ENCODE peak calls at places on chromosomes 7 and 10, in ten cellular contexts. S is dorsolateral prefrontal cortex, C is HCT116, W is tibial artery, I is psoas muscle, Z is ovary, Q is AG04450, B is cardiac muscle cell, H is mammary epithelial cell, X is Panc1. K is an unnamed sample.

GRCh38 chr7:103075337-103075918 is 488 bp downstream of the ARMC10 start:
- DNase-seq in Q (peak; percentile 10), B (peak; percentile 71), S (peak; percentile 54), X (no peak), H (peak; percentile 49), I (peak; percentile 70), W (peak; percentile 76), Z (no peak), C (no peak), K (peak; percentile 69)

GRCh38 chr7:135718794-135719436 is 9.1 kb downstream of the SLC13A4 start:
- DNase-seq in I (no peak), X (no peak), Z (no peak), B (peak; percentile 47), S (no peak), W (no peak), H (no peak), Q (no peak), C (no peak), K (no peak)

GRCh38 chr7:115014794-115015193 is 92.9 kb downstream of the MDFIC start:
- DNase-seq in B (no peak), W (no peak), C (no peak), Z (no peak), X (no peak), I (no peak), S (no peak), H (no peak), Q (no peak), K (no peak)

GRCh38 chr10:103114876-103115275 is 78.2 kb downstream of the NT5C2 start:
- DNase-seq in S (no peak), H (peak; percentile 68), B (no peak), Z (no peak), C (no peak), I (no peak), W (no peak), Q (no peak), X (no peak), K (no peak)

GRCh38 chr10:63132651-63133055 is 475 bp upstream of the NRBF2 start:
- DNase-seq in I (no peak), B (no peak), W (no peak), Z (no peak), H (no peak), X (no peak), S (no peak), Q (no peak), C (no peak), K (no peak)

GRCh38 chr10:58641095-58641531 is 128.4 kb downstream of the BICC1 start:
- DNase-seq in B (no peak), Q (peak; percentile 87), C (peak; percentile 18), X (no peak), S (no peak), I (no peak), W (no peak), Z (no peak), H (peak; percentile 95), K (peak; percentile 12)

GRCh38 chr10:93503075-93503474 is 6.7 kb downstream of the CEP55 start:
- DNase-seq in H (no peak), W (no peak), I (no peak), B (peak; percentile 38), X (no peak), S (no peak), C (no peak), Q (no peak), Z (no peak), K (no peak)

GRCh38 chr7:2086229-2086628 is 146.5 kb downstream of the MAD1L1 start:
- DNase-seq in H (no peak), Z (no peak), C (no peak), W (no peak), X (no peak), Q (no peak), I (no peak), B (no peak), S (no peak), K (no peak)

GRCh38 chr7:123022576-123022975 is 27.1 kb upstream of the TAS2R16 start:
- DNase-seq in W (no peak), C (no peak), Q (no peak), H (no peak), I (no peak), B (no peak), Z (no peak), S (no peak), X (no peak), K (no peak)

GRCh38 chr10:71255817-71256660 is 43.7 kb downstream of the UNC5B start:
- DNase-seq in X (no peak), C (peak; percentile 56), B (no peak), S (no peak), Z (no peak), W (no peak), Q (peak; percentile 74), I (peak; percentile 73), H (peak; percentile 64), K (no peak)

GRCh38 chr10:114389429-114389828 is 14.9 kb downstream of the AFAP1L2 start:
- DNase-seq in Z (no peak), S (no peak), X (no peak), C (peak; percentile 13), H (peak; percentile 64), W (no peak), I (no peak), Q (no peak), B (no peak), K (peak; percentile 60)

GRCh38 chr10:74909665-74910064 is 83.3 kb downstream of the KAT6B start:
- DNase-seq in I (no peak), H (no peak), S (no peak), Q (no peak), X (no peak), B (no peak), C (no peak), W (no peak), Z (no peak), K (no peak)

GRCh38 chr7:76333388-76334101 is 25.2 kb downstream of the YWHAG start:
- DNase-seq in W (peak; percentile 87), S (no peak), H (no peak), Z (peak; percentile 43), Q (no peak), C (no peak), X (no peak), B (peak; percentile 84), I (peak; percentile 89), K (peak; percentile 53)

DNA sequence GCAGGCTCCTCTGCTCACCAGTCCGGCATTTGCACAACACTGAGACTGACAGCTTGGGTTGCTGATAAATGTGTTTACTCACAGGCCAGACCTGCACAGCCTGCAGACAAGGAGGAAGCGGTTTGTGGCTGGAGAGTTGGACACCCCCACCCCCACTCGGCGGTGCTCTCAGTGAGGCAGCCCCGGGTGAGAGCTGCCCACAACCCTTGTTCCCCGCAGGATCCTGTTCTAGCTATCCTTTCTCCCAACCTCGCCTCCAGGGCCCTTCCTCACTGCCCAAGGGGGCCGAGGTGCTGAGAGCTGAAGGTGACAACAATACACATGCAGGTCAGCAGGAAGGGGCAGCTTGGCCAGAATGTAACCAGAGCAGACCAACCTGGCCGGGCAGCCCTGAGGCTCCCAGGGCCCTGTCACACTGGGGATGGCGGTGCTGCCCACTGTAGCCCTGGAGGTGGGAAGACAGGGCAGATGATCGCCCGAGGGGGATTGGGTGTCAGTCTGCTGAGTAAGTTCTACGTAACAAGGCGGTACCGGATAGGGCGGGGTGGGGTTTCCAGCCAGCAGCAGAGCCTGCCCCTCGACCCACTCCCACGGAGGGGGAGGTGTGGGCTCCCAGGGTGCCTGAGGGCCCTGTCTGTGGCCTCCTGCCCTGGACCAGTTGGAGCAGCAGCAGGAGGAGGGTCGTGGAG is 2.1 kb upstream of the ADAM8 start:
- DNase-seq in Q (no peak), W (no peak), S (no peak), B (peak; percentile 45), Z (no peak), C (no peak), X (no peak), H (peak; percentile 89), I (peak; percentile 74), K (peak; percentile 74)
- H3K27ac ChIP-seq in Q (no peak overlapping the region), W (no peak overlapping the region), S (no peak overlapping the region), B (peak overlapping the region; percentile 48), Z (no peak overlapping the region), C (no peak overlapping the region), X (peak overlapping the region; percentile 34), H (peak overlapping the region; percentile 65), I (no peak overlapping the region), K (peak overlapping the region; percentile 47)

DNA sequence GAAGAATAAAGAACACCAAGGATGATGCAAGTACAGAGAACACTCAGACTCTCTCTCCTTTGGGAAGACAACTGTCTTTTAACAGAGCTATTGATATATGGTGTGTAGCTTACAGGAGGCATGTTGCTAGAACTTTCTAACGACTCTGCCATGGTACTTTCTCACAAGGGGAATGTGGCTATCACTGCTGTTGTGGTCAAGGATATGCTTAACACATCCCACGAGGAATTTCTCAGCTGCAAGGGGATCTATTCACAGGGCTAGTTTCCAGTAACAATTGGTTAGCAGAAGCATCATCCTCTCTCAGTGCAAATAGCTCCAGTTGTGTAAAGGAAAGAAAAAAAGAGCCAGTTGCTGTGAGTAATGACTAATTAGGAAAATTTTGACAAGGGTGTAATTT is 826.0 kb downstream of the SORCS1 start:
- DNase-seq in B (no peak), X (no peak), Z (no peak), I (no peak), H (no peak), W (no peak), C (no peak), Q (no peak), S (no peak), K (no peak)
- TF ChIP-seq CTCF in B (no peak), X (no peak), Z (no peak), I (no peak), H (no peak), W (no peak), C (no peak), Q (no peak), S (no peak), K (no peak)

GRCh38 chr10:28263136-28263857 is 39.6 kb downstream of the MPP7 start:
- DNase-seq in H (no peak), B (no peak), Z (no peak), Q (no peak), I (no peak), S (no peak), X (no peak), C (no peak), W (no peak), K (peak; percentile 65)
- H3K27ac ChIP-seq in H (no peak overlapping the region), B (no peak overlapping the region), Z (no peak overlapping the region), Q (no peak overlapping the region), I (no peak overlapping the region), S (no peak overlapping the region), X (no peak overlapping the region), C (no peak overlapping the region), W (peak overlapping the region; percentile 42), K (peak overlapping the region; percentile 78)

DNA sequence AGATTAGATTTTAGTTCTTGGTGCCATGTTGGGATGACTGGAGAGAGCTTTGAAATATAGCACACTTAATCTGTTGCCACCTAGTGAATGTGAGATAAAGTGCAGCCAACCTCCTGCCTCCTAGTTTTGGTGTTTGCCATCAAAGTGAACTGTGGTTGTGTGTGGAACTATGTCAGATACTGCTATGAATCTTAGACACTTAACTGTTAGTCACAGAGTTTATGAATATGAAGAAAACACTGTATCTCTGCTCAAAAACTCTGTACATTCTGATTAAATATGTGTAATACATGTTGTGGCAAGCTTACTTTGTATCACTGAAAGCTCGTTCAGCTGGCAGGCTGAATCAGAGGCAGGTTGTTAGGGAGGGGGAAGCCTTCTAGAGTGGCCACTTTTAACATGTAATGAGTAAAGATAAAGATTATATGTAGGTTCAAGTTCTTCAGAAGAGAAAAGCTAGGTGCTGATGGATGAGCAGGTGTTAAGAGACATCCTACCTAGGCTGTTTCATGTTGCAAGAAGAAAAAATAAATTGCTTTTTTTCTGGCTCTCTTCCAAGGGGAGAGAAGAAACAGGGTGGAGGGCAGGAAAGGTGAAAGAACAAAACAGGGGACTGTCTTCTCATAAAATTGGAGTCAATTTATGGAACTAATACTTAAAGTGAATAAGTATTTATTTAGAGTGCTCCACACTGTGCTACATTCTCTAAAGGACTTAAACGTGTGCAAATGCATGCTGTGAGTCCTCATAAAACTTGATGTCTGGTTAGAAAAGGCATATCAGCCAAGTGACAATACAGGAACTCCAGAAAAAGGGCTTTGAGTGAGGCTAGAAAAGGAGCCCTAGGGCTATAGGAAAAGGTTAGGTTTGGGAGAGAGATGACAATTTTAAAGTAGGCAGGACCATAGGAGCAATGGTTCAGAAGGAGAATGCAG is 14.1 kb upstream of the LAMB1 start:
- DNase-seq in B (peak; percentile 80), W (no peak), C (peak; percentile 28), X (no peak), Z (no peak), I (no peak), S (no peak), Q (no peak), H (peak; percentile 90), K (peak; percentile 37)
- TF ChIP-seq CTCF in B (peak; percentile 52), W (peak; percentile 35), C (peak; percentile 50), X (peak; percentile 66), Z (no peak), I (no peak), S (no peak), Q (peak; percentile 54), H (peak; percentile 68), K (peak; percentile 28)

K was measured in body of pancreas.